ENCODE peak calls at places on chromosomes 5 and 9, in nine cellular contexts. One of them, this sample, is unnamed.
A peak's percentile ranks its signal among the peaks of the same experiment; 100 is the strongest.

GRCh38 chr5:746258-746761 is 38.2 kb downstream of the ZDHHC11B start:
- DNase-seq in cardiac muscle cell: no peak
- DNase-seq in SJSA1: no peak
- DNase-seq in CD8-positive, alpha-beta T cell: no peak
- DNase-seq in epithelial cell of esophagus: no peak
- DNase-seq in HT1080: no peak
- DNase-seq in effector CD4-positive, alpha-beta T cell: no peak
- DNase-seq in astrocyte of the cerebellum: no peak
- DNase-seq in GM12891: no peak
- DNase-seq in this sample: no peak

GRCh38 chr5:82277613-82277986 is 554 bp downstream of the RPS23 start:
- DNase-seq in CD8-positive, alpha-beta T cell: no peak
- DNase-seq in SJSA1: no peak
- DNase-seq in effector CD4-positive, alpha-beta T cell: no peak
- DNase-seq in astrocyte of the cerebellum: no peak
- DNase-seq in GM12891: no peak
- DNase-seq in epithelial cell of esophagus: peak; percentile 11
- DNase-seq in HT1080: no peak
- DNase-seq in cardiac muscle cell: no peak
- DNase-seq in this sample: no peak

GRCh38 chr5:25970906-25971489 is 1067.4 kb downstream of the CDH9 start:
- DNase-seq in CD8-positive, alpha-beta T cell: no peak
- DNase-seq in cardiac muscle cell: no peak
- DNase-seq in HT1080: no peak
- DNase-seq in epithelial cell of esophagus: no peak
- DNase-seq in astrocyte of the cerebellum: no peak
- DNase-seq in GM12891: no peak
- DNase-seq in SJSA1: no peak
- DNase-seq in effector CD4-positive, alpha-beta T cell: no peak
- DNase-seq in this sample: no peak

GRCh38 chr5:96050273-96050880 is 88.7 kb upstream of the ELL2 start:
- DNase-seq in SJSA1: no peak
- DNase-seq in epithelial cell of esophagus: no peak
- DNase-seq in HT1080: no peak
- DNase-seq in CD8-positive, alpha-beta T cell: no peak
- DNase-seq in GM12891: no peak
- DNase-seq in effector CD4-positive, alpha-beta T cell: no peak
- DNase-seq in astrocyte of the cerebellum: no peak
- DNase-seq in cardiac muscle cell: no peak
- DNase-seq in this sample: no peak

GRCh38 chr9:37198034-37198718 is 77.8 kb downstream of the ZCCHC7 start:
- DNase-seq in effector CD4-positive, alpha-beta T cell: no peak
- DNase-seq in HT1080: no peak
- DNase-seq in epithelial cell of esophagus: no peak
- DNase-seq in CD8-positive, alpha-beta T cell: no peak
- DNase-seq in SJSA1: no peak
- DNase-seq in cardiac muscle cell: no peak
- DNase-seq in astrocyte of the cerebellum: no peak
- DNase-seq in GM12891: no peak
- DNase-seq in this sample: no peak

GRCh38 chr5:144404021-144404420 is 233.3 kb downstream of the KCTD16 start:
- DNase-seq in effector CD4-positive, alpha-beta T cell: no peak
- DNase-seq in epithelial cell of esophagus: no peak
- DNase-seq in SJSA1: no peak
- DNase-seq in CD8-positive, alpha-beta T cell: no peak
- DNase-seq in GM12891: no peak
- DNase-seq in cardiac muscle cell: no peak
- DNase-seq in astrocyte of the cerebellum: no peak
- DNase-seq in HT1080: no peak
- DNase-seq in this sample: no peak

GRCh38 chr9:99732715-99733114 is 89.0 kb upstream of the NR4A3 start:
- DNase-seq in HT1080: no peak
- DNase-seq in GM12891: no peak
- DNase-seq in cardiac muscle cell: peak; percentile 51
- DNase-seq in astrocyte of the cerebellum: no peak
- DNase-seq in CD8-positive, alpha-beta T cell: no peak
- DNase-seq in SJSA1: no peak
- DNase-seq in epithelial cell of esophagus: no peak
- DNase-seq in effector CD4-positive, alpha-beta T cell: no peak
- DNase-seq in this sample: no peak

GRCh38 chr9:69030851-69031645 is 4.5 kb upstream of the FXN start:
- DNase-seq in HT1080: peak; percentile 41
- DNase-seq in GM12891: no peak
- DNase-seq in effector CD4-positive, alpha-beta T cell: no peak
- DNase-seq in CD8-positive, alpha-beta T cell: no peak
- DNase-seq in astrocyte of the cerebellum: no peak
- DNase-seq in epithelial cell of esophagus: peak; percentile 44
- DNase-seq in cardiac muscle cell: no peak
- DNase-seq in SJSA1: no peak
- DNase-seq in this sample: no peak

GRCh38 chr5:81852277-81853004 is 101.5 kb upstream of the SSBP2 start:
- DNase-seq in cardiac muscle cell: peak; percentile 61
- DNase-seq in astrocyte of the cerebellum: peak; percentile 32
- DNase-seq in HT1080: no peak
- DNase-seq in GM12891: no peak
- DNase-seq in epithelial cell of esophagus: no peak
- DNase-seq in CD8-positive, alpha-beta T cell: peak; percentile 11
- DNase-seq in SJSA1: no peak
- DNase-seq in effector CD4-positive, alpha-beta T cell: no peak
- DNase-seq in this sample: peak; percentile 37

GRCh38 chr5:137122075-137122474 is 377.1 kb downstream of the SPOCK1 start:
- DNase-seq in CD8-positive, alpha-beta T cell: no peak
- DNase-seq in effector CD4-positive, alpha-beta T cell: no peak
- DNase-seq in epithelial cell of esophagus: no peak
- DNase-seq in cardiac muscle cell: no peak
- DNase-seq in GM12891: no peak
- DNase-seq in SJSA1: no peak
- DNase-seq in astrocyte of the cerebellum: no peak
- DNase-seq in HT1080: no peak
- DNase-seq in this sample: no peak

GRCh38 chr9:128218518-128219389 is 15.6 kb downstream of the DNM1 start:
- DNase-seq in GM12891: peak; percentile 76
- DNase-seq in effector CD4-positive, alpha-beta T cell: peak; percentile 80
- DNase-seq in cardiac muscle cell: peak; percentile 80
- DNase-seq in HT1080: peak; percentile 49
- DNase-seq in astrocyte of the cerebellum: peak; percentile 59
- DNase-seq in CD8-positive, alpha-beta T cell: peak; percentile 90
- DNase-seq in SJSA1: no peak
- DNase-seq in epithelial cell of esophagus: peak; percentile 97
- DNase-seq in this sample: peak; percentile 87

GRCh38 chr5:17828709-17829108 is 194.4 kb downstream of the TAF11L14 start:
- DNase-seq in cardiac muscle cell: no peak
- DNase-seq in GM12891: no peak
- DNase-seq in HT1080: no peak
- DNase-seq in epithelial cell of esophagus: peak; percentile 22
- DNase-seq in SJSA1: no peak
- DNase-seq in effector CD4-positive, alpha-beta T cell: no peak
- DNase-seq in astrocyte of the cerebellum: peak; percentile 6
- DNase-seq in CD8-positive, alpha-beta T cell: no peak
- DNase-seq in this sample: no peak

GRCh38 chr9:72667181-72667580 is 145.8 kb downstream of the TMC1 start:
- DNase-seq in astrocyte of the cerebellum: no peak
- DNase-seq in cardiac muscle cell: no peak
- DNase-seq in CD8-positive, alpha-beta T cell: no peak
- DNase-seq in GM12891: no peak
- DNase-seq in epithelial cell of esophagus: peak; percentile 38
- DNase-seq in HT1080: no peak
- DNase-seq in SJSA1: no peak
- DNase-seq in effector CD4-positive, alpha-beta T cell: no peak
- DNase-seq in this sample: no peak

GRCh38 chr5:33120671-33121070 is 320.1 kb upstream of the TARS1 start:
- DNase-seq in SJSA1: peak; percentile 43
- DNase-seq in epithelial cell of esophagus: no peak
- DNase-seq in HT1080: peak; percentile 24
- DNase-seq in CD8-positive, alpha-beta T cell: no peak
- DNase-seq in effector CD4-positive, alpha-beta T cell: no peak
- DNase-seq in GM12891: no peak
- DNase-seq in astrocyte of the cerebellum: peak; percentile 74
- DNase-seq in cardiac muscle cell: peak; percentile 53
- DNase-seq in this sample: no peak

GRCh38 chr5:150665044-150665443 is 4.0 kb downstream of the MYOZ3 start:
- DNase-seq in epithelial cell of esophagus: peak; percentile 89
- DNase-seq in GM12891: no peak
- DNase-seq in astrocyte of the cerebellum: no peak
- DNase-seq in CD8-positive, alpha-beta T cell: no peak
- DNase-seq in effector CD4-positive, alpha-beta T cell: no peak
- DNase-seq in HT1080: peak; percentile 78
- DNase-seq in cardiac muscle cell: no peak
- DNase-seq in SJSA1: no peak
- DNase-seq in this sample: no peak

GRCh38 chr5:158414780-158415179 is 555.8 kb upstream of the CLINT1 start:
- DNase-seq in CD8-positive, alpha-beta T cell: no peak
- DNase-seq in SJSA1: peak; percentile 95
- DNase-seq in effector CD4-positive, alpha-beta T cell: no peak
- DNase-seq in cardiac muscle cell: peak; percentile 72
- DNase-seq in HT1080: peak; percentile 86
- DNase-seq in GM12891: no peak
- DNase-seq in epithelial cell of esophagus: peak; percentile 54
- DNase-seq in astrocyte of the cerebellum: peak; percentile 77
- DNase-seq in this sample: no peak

GRCh38 chr5:143641957-143642356 is 170.0 kb upstream of the HMHB1 start:
- DNase-seq in GM12891: no peak
- DNase-seq in astrocyte of the cerebellum: no peak
- DNase-seq in CD8-positive, alpha-beta T cell: no peak
- DNase-seq in HT1080: no peak
- DNase-seq in SJSA1: no peak
- DNase-seq in cardiac muscle cell: no peak
- DNase-seq in epithelial cell of esophagus: no peak
- DNase-seq in effector CD4-positive, alpha-beta T cell: no peak
- DNase-seq in this sample: no peak

GRCh38 chr5:8254674-8255073 is 385.7 kb downstream of the MTRR start:
- DNase-seq in epithelial cell of esophagus: no peak
- DNase-seq in cardiac muscle cell: no peak
- DNase-seq in HT1080: no peak
- DNase-seq in CD8-positive, alpha-beta T cell: no peak
- DNase-seq in SJSA1: no peak
- DNase-seq in astrocyte of the cerebellum: no peak
- DNase-seq in GM12891: no peak
- DNase-seq in effector CD4-positive, alpha-beta T cell: no peak
- DNase-seq in this sample: no peak

GRCh38 chr9:126108240-126108639 is 218.4 kb upstream of the MVB12B start:
- DNase-seq in epithelial cell of esophagus: peak; percentile 14
- DNase-seq in GM12891: no peak
- DNase-seq in CD8-positive, alpha-beta T cell: no peak
- DNase-seq in HT1080: no peak
- DNase-seq in effector CD4-positive, alpha-beta T cell: no peak
- DNase-seq in astrocyte of the cerebellum: no peak
- DNase-seq in cardiac muscle cell: peak; percentile 35
- DNase-seq in SJSA1: no peak
- DNase-seq in this sample: peak; percentile 55

GRCh38 chr5:95611396-95611795 is 8.5 kb upstream of the GPR150 start:
- DNase-seq in cardiac muscle cell: no peak
- DNase-seq in GM12891: no peak
- DNase-seq in SJSA1: no peak
- DNase-seq in astrocyte of the cerebellum: no peak
- DNase-seq in epithelial cell of esophagus: no peak
- DNase-seq in effector CD4-positive, alpha-beta T cell: no peak
- DNase-seq in HT1080: no peak
- DNase-seq in CD8-positive, alpha-beta T cell: no peak
- DNase-seq in this sample: no peak

GRCh38 chr5:156147251-156147947 is 179.6 kb upstream of the SGCD start:
- DNase-seq in GM12891: no peak
- DNase-seq in HT1080: peak; percentile 68
- DNase-seq in CD8-positive, alpha-beta T cell: no peak
- DNase-seq in astrocyte of the cerebellum: no peak
- DNase-seq in epithelial cell of esophagus: no peak
- DNase-seq in effector CD4-positive, alpha-beta T cell: no peak
- DNase-seq in cardiac muscle cell: peak; percentile 38
- DNase-seq in SJSA1: no peak
- DNase-seq in this sample: no peak

GRCh38 chr5:36665638-36666037 is 59.2 kb downstream of the SLC1A3 start:
- DNase-seq in HT1080: no peak
- DNase-seq in effector CD4-positive, alpha-beta T cell: no peak
- DNase-seq in SJSA1: no peak
- DNase-seq in CD8-positive, alpha-beta T cell: no peak
- DNase-seq in cardiac muscle cell: no peak
- DNase-seq in GM12891: no peak
- DNase-seq in epithelial cell of esophagus: no peak
- DNase-seq in astrocyte of the cerebellum: no peak
- DNase-seq in this sample: no peak

GRCh38 chr9:85344901-85345300 is 396.9 kb downstream of the AGTPBP1 start:
- DNase-seq in epithelial cell of esophagus: peak; percentile 45
- DNase-seq in SJSA1: no peak
- DNase-seq in HT1080: peak; percentile 25
- DNase-seq in effector CD4-positive, alpha-beta T cell: no peak
- DNase-seq in cardiac muscle cell: no peak
- DNase-seq in astrocyte of the cerebellum: no peak
- DNase-seq in CD8-positive, alpha-beta T cell: no peak
- DNase-seq in GM12891: no peak
- DNase-seq in this sample: no peak

GRCh38 chr9:98913705-98914104 is 30.0 kb upstream of the COL15A1 start:
- DNase-seq in GM12891: no peak
- DNase-seq in HT1080: no peak
- DNase-seq in cardiac muscle cell: no peak
- DNase-seq in SJSA1: no peak
- DNase-seq in effector CD4-positive, alpha-beta T cell: no peak
- DNase-seq in CD8-positive, alpha-beta T cell: no peak
- DNase-seq in epithelial cell of esophagus: no peak
- DNase-seq in astrocyte of the cerebellum: no peak
- DNase-seq in this sample: no peak

GRCh38 chr9:121765021-121765950 is 113.9 kb downstream of the DAB2IP start:
- DNase-seq in CD8-positive, alpha-beta T cell: no peak
- DNase-seq in HT1080: peak; percentile 80
- DNase-seq in epithelial cell of esophagus: peak; percentile 45
- DNase-seq in SJSA1: peak; percentile 55
- DNase-seq in astrocyte of the cerebellum: no peak
- DNase-seq in cardiac muscle cell: peak; percentile 63
- DNase-seq in effector CD4-positive, alpha-beta T cell: no peak
- DNase-seq in GM12891: no peak
- DNase-seq in this sample: no peak

GRCh38 chr9:134635431-134636141 is 6.0 kb upstream of the COL5A1 start:
- DNase-seq in CD8-positive, alpha-beta T cell: no peak
- DNase-seq in HT1080: no peak
- DNase-seq in effector CD4-positive, alpha-beta T cell: no peak
- DNase-seq in SJSA1: no peak
- DNase-seq in cardiac muscle cell: no peak
- DNase-seq in astrocyte of the cerebellum: no peak
- DNase-seq in GM12891: no peak
- DNase-seq in epithelial cell of esophagus: no peak
- DNase-seq in this sample: no peak

This sample was measured in endothelial cell.